ENCODE peak calls at places on chromosomes 11 and 22, in five cellular contexts. Y is adrenal gland, K is fibroblast of the aortic adventitia, G is epithelial cell of esophagus, J is K562. R is an unnamed sample.

GRCh38 chr22:50200333-50201190 is at the start of gene SELENOO:
- DNase-seq in K (peak), G (peak), J (peak), Y (peak), R (peak)

GRCh38 chr11:25876456-25876965 is 455.4 kb upstream of the ANO3 start:
- DNase-seq in J (no peak), Y (no peak), G (no peak), K (no peak), R (no peak)

GRCh38 chr22:50729391-50730012 is 8.5 kb upstream of the ACR start:
- DNase-seq in J (no peak), K (no peak), Y (peak), G (no peak), R (no peak)

GRCh38 chr11:68302256-68303054 is 9.9 kb upstream of the LRP5 start:
- DNase-seq in Y (no peak), G (peak), K (peak), J (no peak), R (no peak)

GRCh38 chr11:63592975-63593395 is 21.2 kb downstream of the PLAAT3 start:
- DNase-seq in Y (no peak), G (peak), K (peak), J (no peak), R (peak)

GRCh38 chr22:19806213-19807160 is 45.9 kb downstream of the TBX1 start:
- DNase-seq in Y (no peak), K (peak), J (peak), G (peak), R (no peak)

GRCh38 chr11:102117472-102118113 is 7.3 kb downstream of the YAP1 start:
- DNase-seq in K (peak), J (no peak), Y (no peak), G (no peak), R (no peak)

GRCh38 chr22:47092896-47093311 is 330.5 kb downstream of the TBC1D22A start:
- DNase-seq in G (peak), Y (no peak), J (no peak), K (peak), R (no peak)

GRCh38 chr11:66976048-66976467 is 954 bp downstream of the C11orf86 start:
- DNase-seq in Y (no peak), K (no peak), J (peak), G (no peak), R (no peak)

GRCh38 chr22:19810381-19811141 is 44.1 kb downstream of the GNB1L start:
- DNase-seq in Y (peak), G (no peak), J (no peak), K (peak), R (no peak)

GRCh38 chr11:46279393-46280099 is 2.1 kb downstream of the CREB3L1 start:
- DNase-seq in J (peak), K (peak), Y (peak), G (no peak), R (no peak)

GRCh38 chr22:49321477-49322055 is 506.1 kb downstream of the BRD1 start:
- DNase-seq in G (no peak), K (no peak), Y (no peak), J (no peak), R (no peak)

GRCh38 chr11:65208785-65209710 is 27.3 kb downstream of the CAPN1 start:
- DNase-seq in G (no peak), K (no peak), Y (no peak), J (no peak), R (no peak)

GRCh38 chr11:43646767-43647166 is 33.8 kb upstream of the HSD17B12 start:
- DNase-seq in K (no peak), Y (no peak), G (no peak), J (no peak), R (peak)

GRCh38 chr11:70569996-70570692 is 171.8 kb downstream of the CTTN start:
- DNase-seq in Y (no peak), K (no peak), J (no peak), G (no peak), R (no peak)

GRCh38 chr11:111851636-111852035 is 19.7 kb downstream of the ALG9 start:
- DNase-seq in J (peak), Y (no peak), G (peak), K (peak), R (no peak)

GRCh38 chr11:122979103-122979814 is 2.4 kb downstream of the BSX start:
- DNase-seq in Y (no peak), K (no peak), G (no peak), J (no peak), R (no peak)

GRCh38 chr11:18091731-18092130 is 14.2 kb downstream of the SAAL1 start:
- DNase-seq in K (peak), G (no peak), J (no peak), Y (no peak), R (no peak)

GRCh38 chr11:118304227-118304808 is at the start of gene CD3E:
- DNase-seq in G (no peak), Y (no peak), K (no peak), J (no peak), R (peak)

GRCh38 chr22:19845369-19845722 is 9.3 kb downstream of the GNB1L start:
- DNase-seq in J (peak), Y (no peak), G (no peak), K (no peak), R (no peak)

GRCh38 chr11:31303644-31304043 is 65.9 kb downstream of the DCDC1 start:
- DNase-seq in Y (no peak), J (no peak), K (no peak), G (no peak), R (no peak)

GRCh38 chr11:132123854-132124835 is 753.7 kb downstream of the NTM start:
- DNase-seq in J (no peak), G (no peak), Y (no peak), K (no peak), R (peak)

DNA sequence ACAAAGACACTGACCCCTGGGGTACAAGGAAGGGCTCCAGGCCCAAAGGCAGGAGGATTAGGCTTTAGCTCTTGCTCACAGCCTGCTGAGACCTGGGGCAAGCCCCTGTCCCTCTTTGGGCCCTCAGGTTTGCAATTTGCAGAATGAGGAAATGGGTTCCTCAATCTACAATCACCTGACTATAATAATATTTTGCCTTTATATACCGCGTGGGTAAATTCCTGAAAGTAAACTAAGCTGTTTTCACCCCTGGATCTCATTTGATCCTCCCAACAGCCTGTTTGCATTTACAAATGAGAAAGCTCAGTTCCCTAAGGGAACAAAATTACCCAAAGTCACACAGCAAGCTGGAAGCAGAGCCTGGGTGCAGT is 781 bp downstream of the STARD10 start:
- DNase-seq in J (no peak), G (no peak), K (no peak), Y (no peak), R (no peak)
- TF ChIP-seq CTCF in J (no peak), G (no peak), K (no peak), Y (no peak), R (no peak)

GRCh38 chr22:43474161-43475101 is 62.6 kb downstream of the MPPED1 start:
- DNase-seq in J (no peak), G (no peak), K (no peak), Y (no peak), R (no peak)
- H3K4me3 ChIP-seq in J (no peak), G (no peak), K (no peak), Y (no peak), R (no peak)

GRCh38 chr22:45413013-45413367 is 409 bp downstream of the SMC1B start:
- DNase-seq in J (no peak), G (no peak), K (no peak), Y (no peak), R (no peak)
- TF ChIP-seq CTCF in J (no peak), G (no peak), K (no peak), Y (no peak), R (no peak)

GRCh38 chr22:42280836-42281235 is 10.4 kb upstream of the TCF20 start:
- DNase-seq in K (no peak), Y (no peak), G (peak), J (no peak), R (no peak)
- H3K4me3 ChIP-seq in K (no peak), Y (no peak), G (no peak), J (no peak), R (no peak)

GRCh38 chr22:36863979-36864378 is 3.2 kb downstream of the NCF4 start:
- DNase-seq in K (no peak), G (no peak), Y (no peak), J (no peak), R (no peak)
- TF ChIP-seq CTCF in K (no peak), G (no peak), Y (no peak), J (no peak), R (no peak)

DNA sequence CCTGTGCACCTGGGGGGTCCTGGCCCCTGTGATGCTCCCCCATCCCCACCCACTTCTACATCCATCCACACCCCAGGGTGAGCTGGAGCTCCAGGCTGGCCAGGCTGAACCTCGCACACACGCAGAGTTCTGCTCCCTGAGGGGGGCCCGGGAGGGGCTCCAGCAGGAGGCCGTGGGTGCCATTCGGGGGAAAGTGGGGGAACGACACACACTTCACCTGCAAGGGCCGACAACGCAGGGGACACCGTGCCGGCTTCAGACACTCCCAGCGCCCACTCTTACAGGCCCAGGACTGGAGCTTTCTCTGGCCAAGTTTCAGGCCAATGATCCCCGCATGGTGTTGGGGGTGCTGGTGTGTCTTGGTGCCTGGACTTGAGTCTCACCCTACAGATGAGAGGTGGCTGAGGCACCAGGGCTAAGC is 20.0 kb upstream of the TALDO1 start:
- DNase-seq in J (peak), K (no peak), Y (no peak), G (no peak), R (no peak)
- H3K4me3 ChIP-seq in J (no peak), K (no peak), Y (no peak), G (no peak), R (no peak)

GRCh38 chr22:27644566-27644965 is 157.0 kb downstream of the MN1 start:
- DNase-seq in Y (no peak), J (no peak), K (no peak), G (no peak), R (no peak)
- TF ChIP-seq CTCF in Y (no peak), J (no peak), K (no peak), G (no peak), R (no peak)

GRCh38 chr11:92969634-92970347 is at the start of gene MTNR1B:
- DNase-seq in Y (no peak), J (no peak), G (no peak), K (no peak), R (no peak)

GRCh38 chr11:92967178-92967577 is 2.3 kb upstream of the MTNR1B start:
- DNase-seq in J (no peak), G (no peak), Y (no peak), K (no peak), R (no peak)

GRCh38 chr11:92972248-92972647 is 2.8 kb downstream of the MTNR1B start:
- DNase-seq in Y (no peak), K (no peak), J (peak), G (no peak), R (no peak)

GRCh38 chr11:92965196-92965595 is 4.3 kb upstream of the MTNR1B start:
- DNase-seq in G (no peak), J (no peak), K (no peak), Y (no peak), R (no peak)

GRCh38 chr11:92969293-92969633 is 188 bp upstream of the MTNR1B start:
- DNase-seq in G (no peak), J (no peak), Y (no peak), K (no peak), R (no peak)
- H3K4me3 ChIP-seq in G (no peak), J (no peak), Y (no peak), K (no peak), R (no peak)

GRCh38 chr11:894575-895201 is 15.9 kb downstream of the CHID1 start:
- DNase-seq in G (no peak), Y (no peak), J (no peak), K (no peak), R (no peak)
- TF ChIP-seq CTCF in G (no peak), Y (no peak), J (peak), K (no peak), R (no peak)

R was measured in GM12865.